ENCODE peak calls at places on chromosomes 4 and X, in nine cellular contexts. G, V, U, R, W, S, Y, M and P are unnamed samples.

GRCh38 chrX:102892103-102892502 is 45.0 kb upstream of the RAB40AL start:
- DNase-seq in S (no peak), U (no peak), G (no peak), R (no peak), V (no peak), Y (no peak), W (no peak), M (no peak), P (peak; percentile 90)

GRCh38 chrX:51002160-51002632 is 91.7 kb downstream of the BMP15 start:
- DNase-seq in S (no peak), U (no peak), G (no peak), W (no peak), M (no peak), R (no peak), V (no peak), Y (no peak), P (no peak)

GRCh38 chr4:6356076-6356560 is 86.5 kb downstream of the WFS1 start:
- DNase-seq in G (no peak), M (no peak), U (no peak), R (no peak), S (no peak), W (no peak), V (no peak), Y (no peak), P (no peak)

GRCh38 chrX:107483976-107484726 is 34.7 kb downstream of the FRMPD3 start:
- DNase-seq in G (no peak), W (peak; percentile 27), V (no peak), Y (peak; percentile 60), U (no peak), S (peak; percentile 49), M (peak; percentile 39), R (no peak), P (no peak)

GRCh38 chr4:122894802-122895201 is 27.6 kb downstream of the NUDT6 start:
- DNase-seq in V (no peak), R (no peak), S (no peak), M (peak; percentile 16), U (no peak), G (no peak), W (no peak), Y (no peak), P (no peak)

GRCh38 chr4:147367841-147368385 is 113.0 kb upstream of the EDNRA start:
- DNase-seq in M (no peak), W (no peak), S (no peak), Y (no peak), V (no peak), G (no peak), U (no peak), R (no peak), P (no peak)

GRCh38 chr4:77120888-77121508 is 36.0 kb upstream of the CCNG2 start:
- DNase-seq in R (no peak), G (no peak), U (peak; percentile 39), M (no peak), V (no peak), S (no peak), Y (peak; percentile 10), W (peak; percentile 46), P (peak; percentile 3)

GRCh38 chr4:81635747-81636146 is 164.0 kb upstream of the RASGEF1B start:
- DNase-seq in R (peak; percentile 96), U (no peak), S (peak; percentile 38), W (no peak), V (peak; percentile 3), M (no peak), Y (no peak), G (peak; percentile 82), P (peak; percentile 11)

GRCh38 chr4:164204434-164204833 is 549.5 kb upstream of the SMIM31 start:
- DNase-seq in V (peak; percentile 16), G (no peak), Y (no peak), R (no peak), M (no peak), W (peak; percentile 67), U (peak; percentile 46), S (peak; percentile 13), P (peak; percentile 92)

DNA sequence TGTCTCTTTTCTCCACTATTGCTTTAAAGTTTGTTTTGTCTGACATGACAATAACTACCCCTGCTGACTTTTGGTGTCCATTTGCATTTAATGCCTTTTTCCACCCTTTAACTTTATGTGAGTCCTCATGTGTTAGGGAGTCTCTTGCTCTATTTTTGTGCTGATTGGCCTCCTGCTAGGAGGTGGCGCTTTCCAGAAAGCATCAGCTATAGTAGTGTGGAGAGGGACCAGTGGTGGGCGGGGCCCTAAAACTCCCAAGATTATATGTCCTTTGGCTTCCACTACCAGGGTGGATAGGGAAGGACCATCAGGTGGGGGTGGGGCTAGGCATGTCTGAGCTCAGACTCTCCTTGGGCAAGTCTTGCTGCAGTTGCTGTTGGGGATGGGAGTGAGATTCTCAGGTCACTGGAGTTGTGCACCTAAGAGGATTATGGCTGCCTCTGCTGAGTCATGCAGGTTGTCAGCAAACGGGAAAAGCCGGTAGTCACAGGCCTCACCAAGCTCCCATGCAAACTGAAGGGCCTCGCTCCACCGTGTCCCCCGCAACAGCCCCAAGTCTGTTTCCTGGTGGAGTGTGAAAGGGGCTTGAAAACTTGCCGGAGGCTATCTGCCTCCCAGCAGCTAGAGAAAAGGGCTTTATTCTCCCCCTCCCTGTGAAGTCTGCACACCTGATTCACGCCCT is 156.3 kb downstream of the CPEB2 start:
- DNase-seq in Y (peak; percentile 50), G (no peak), M (no peak), R (no peak), W (peak; percentile 22), U (no peak), V (no peak), S (no peak), P (no peak)
- H2AFZ ChIP-seq in Y (peak overlapping the region; percentile 69), G (no peak overlapping the region), M (no peak overlapping the region), R (no peak overlapping the region), W (peak overlapping the region; percentile 68), U (no peak overlapping the region), V (peak overlapping the region; percentile 51), S (no peak overlapping the region), P (no peak overlapping the region)

GRCh38 chr4:40233227-40233626 is 36.4 kb downstream of the RHOH start:
- DNase-seq in G (no peak), Y (no peak), R (no peak), V (no peak), M (no peak), W (no peak), U (no peak), S (no peak), P (no peak)

GRCh38 chr4:40232610-40233009 is 35.8 kb downstream of the RHOH start:
- DNase-seq in V (no peak), M (no peak), G (no peak), S (no peak), R (no peak), Y (no peak), U (no peak), W (no peak), P (no peak)

GRCh38 chr4:40231464-40231863 is 34.6 kb downstream of the RHOH start:
- DNase-seq in R (no peak), G (no peak), S (no peak), M (no peak), Y (no peak), V (no peak), W (no peak), U (no peak), P (no peak)

GRCh38 chr4:40238008-40238699 is 41.3 kb downstream of the RHOH start:
- DNase-seq in R (no peak), S (no peak), Y (no peak), G (no peak), M (no peak), V (no peak), W (no peak), U (no peak), P (no peak)

DNA sequence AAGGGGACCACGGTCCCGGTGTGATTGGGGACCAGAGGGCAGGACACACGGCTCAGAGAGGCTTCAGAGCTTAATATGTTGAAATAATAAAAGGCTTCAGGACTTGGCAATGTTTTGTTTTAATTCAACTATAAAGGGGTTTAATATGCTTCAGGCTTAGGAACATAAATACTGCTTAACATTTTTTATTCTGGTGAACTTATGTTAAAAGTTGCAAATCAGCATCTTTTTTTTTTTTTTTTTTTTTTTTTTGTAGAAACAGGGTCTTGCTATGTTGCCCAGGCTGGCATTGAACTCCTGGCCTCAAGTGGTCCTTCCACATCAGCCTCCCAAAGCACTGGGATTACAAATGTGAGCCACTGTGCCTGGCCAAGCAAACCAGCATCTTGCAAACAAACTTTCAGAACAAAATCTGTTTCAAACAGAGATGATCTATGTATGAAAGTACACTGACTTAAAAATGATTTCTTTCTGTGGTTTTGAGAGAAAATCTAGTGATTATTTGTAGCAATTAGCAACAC is 37.7 kb downstream of the RHOH start:
- DNase-seq in V (no peak), Y (no peak), G (no peak), R (no peak), M (no peak), U (no peak), W (no peak), S (no peak), P (no peak)
- TF ChIP-seq EZH2phosphoT487 in V (no peak), Y (no peak), G (no peak), R (no peak), M (no peak), U (no peak), W (no peak), S (no peak), P (no peak)

DNA sequence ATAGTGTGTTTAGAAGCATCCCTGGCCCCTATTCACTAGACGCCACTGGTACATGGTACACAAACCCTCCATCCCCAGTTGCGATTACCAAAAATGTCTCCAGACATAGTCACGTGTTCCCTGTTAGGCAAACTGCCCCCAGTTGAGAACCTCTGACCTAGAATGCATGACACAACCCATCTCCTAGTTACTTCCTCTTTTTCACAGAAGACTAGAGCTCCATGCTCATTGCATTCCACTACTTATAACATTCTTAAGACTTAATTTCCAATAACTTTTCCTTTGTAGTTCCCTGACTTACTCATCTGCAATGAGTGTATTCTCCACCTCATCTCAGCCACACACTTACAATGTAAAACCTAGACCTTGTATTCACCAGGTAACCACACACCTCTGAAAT is 68.6 kb downstream of the PRSS12 start:
- DNase-seq in R (peak; percentile 62), W (no peak), Y (no peak), V (no peak), S (no peak), G (no peak), U (no peak), M (no peak), P (no peak)
- H2AFZ ChIP-seq in R (no peak overlapping the region), W (no peak overlapping the region), Y (no peak overlapping the region), V (no peak overlapping the region), S (no peak overlapping the region), G (no peak overlapping the region), U (no peak overlapping the region), M (no peak overlapping the region), P (no peak overlapping the region)

GRCh38 chrX:130402211-130402684 is 461 bp downstream of the RBMX2 start:
- DNase-seq in V (no peak), M (no peak), W (no peak), G (no peak), S (no peak), R (no peak), Y (no peak), U (peak; percentile 18), P (no peak)

DNA sequence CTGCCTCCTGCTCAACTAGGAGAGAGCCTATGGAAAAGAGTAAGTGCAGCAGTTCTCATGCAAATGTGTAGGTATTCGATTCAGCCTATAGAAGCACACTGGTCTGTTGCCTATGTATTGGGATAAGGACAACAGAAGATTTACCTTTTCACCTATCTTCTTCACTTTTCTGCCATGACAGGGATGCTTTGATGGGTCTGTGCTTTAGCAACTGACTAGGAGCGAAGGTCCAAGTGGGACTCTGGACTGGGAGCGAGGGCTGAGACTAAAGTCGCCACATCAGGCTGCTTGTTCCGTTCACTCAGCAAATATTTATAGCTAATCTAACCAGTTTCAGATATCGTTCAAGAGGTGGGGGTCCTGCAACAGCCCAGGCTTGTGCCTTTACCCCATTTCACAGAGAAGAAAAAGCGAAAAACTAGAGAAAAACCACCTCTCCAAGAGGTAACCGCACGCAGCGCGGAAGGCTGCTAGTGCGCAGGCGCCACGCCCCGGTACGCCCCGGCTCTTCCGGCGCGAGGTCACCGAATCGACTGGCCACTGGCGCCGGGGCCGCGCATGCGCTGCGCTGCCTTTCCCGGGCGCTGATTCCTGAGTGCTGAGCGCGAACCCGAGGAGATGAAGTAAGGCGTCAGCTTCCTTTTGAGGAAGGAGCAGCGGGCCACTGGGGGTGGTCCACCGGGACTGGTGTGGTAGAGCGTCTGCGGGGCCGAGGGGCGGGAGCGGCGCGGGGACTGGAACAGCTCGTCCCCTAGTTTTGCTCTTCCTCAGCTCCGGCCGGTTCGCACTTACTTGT is at the start of gene RBMX2:
- DNase-seq in W (peak; percentile 76), U (peak; percentile 84), S (peak; percentile 90), Y (peak; percentile 90), G (peak; percentile 78), R (peak; percentile 78), M (peak; percentile 97), V (peak; percentile 34), P (peak; percentile 82)
- TF ChIP-seq EZH2phosphoT487 in W (no peak), U (no peak), S (no peak), Y (no peak), G (no peak), R (no peak), M (no peak), V (no peak), P (no peak)